ENCODE peak calls at places on chromosomes 3 and 15, in six cellular contexts. One of them, this sample, is unnamed.

GRCh38 chr3:132695422-132695821 is 26.8 kb downstream of the NPHP3 start:
- DNase-seq in HCT116: no peak
- DNase-seq in tibial artery: no peak
- DNase-seq in lung: no peak
- DNase-seq in fibroblast of lung: no peak
- DNase-seq in WERI-Rb-1: no peak
- DNase-seq in this sample: no peak

GRCh38 chr3:170076715-170077238 is 39.0 kb downstream of the GPR160 start:
- DNase-seq in HCT116: no peak
- DNase-seq in tibial artery: no peak
- DNase-seq in lung: no peak
- DNase-seq in fibroblast of lung: peak; percentile 69
- DNase-seq in WERI-Rb-1: no peak
- DNase-seq in this sample: no peak

GRCh38 chr15:36422631-36423030 is 156.8 kb upstream of the CDIN1 start:
- DNase-seq in HCT116: no peak
- DNase-seq in tibial artery: no peak
- DNase-seq in lung: no peak
- DNase-seq in fibroblast of lung: peak; percentile 5
- DNase-seq in WERI-Rb-1: no peak
- DNase-seq in this sample: no peak

GRCh38 chr15:51837784-51838183 is 8.3 kb downstream of the TMOD3 start:
- DNase-seq in HCT116: no peak
- DNase-seq in tibial artery: no peak
- DNase-seq in lung: no peak
- DNase-seq in fibroblast of lung: peak; percentile 51
- DNase-seq in WERI-Rb-1: no peak
- DNase-seq in this sample: no peak

GRCh38 chr3:157493627-157494550 is 9.3 kb downstream of the VEPH1 start:
- DNase-seq in HCT116: peak; percentile 44
- DNase-seq in tibial artery: no peak
- DNase-seq in lung: no peak
- DNase-seq in fibroblast of lung: peak; percentile 85
- DNase-seq in WERI-Rb-1: no peak
- DNase-seq in this sample: no peak

GRCh38 chr3:31448035-31448881 is 84.5 kb upstream of the STT3B start:
- DNase-seq in HCT116: peak; percentile 24
- DNase-seq in tibial artery: no peak
- DNase-seq in lung: no peak
- DNase-seq in fibroblast of lung: no peak
- DNase-seq in WERI-Rb-1: peak; percentile 48
- DNase-seq in this sample: peak; percentile 6

GRCh38 chr3:129972301-129972700 is 2.2 kb upstream of the TRH start:
- DNase-seq in HCT116: no peak
- DNase-seq in tibial artery: no peak
- DNase-seq in lung: no peak
- DNase-seq in fibroblast of lung: no peak
- DNase-seq in WERI-Rb-1: no peak
- DNase-seq in this sample: no peak

GRCh38 chr3:98695816-98696215 is 67.3 kb upstream of the ST3GAL6 start:
- DNase-seq in HCT116: no peak
- DNase-seq in tibial artery: no peak
- DNase-seq in lung: no peak
- DNase-seq in fibroblast of lung: no peak
- DNase-seq in WERI-Rb-1: no peak
- DNase-seq in this sample: no peak

GRCh38 chr3:98185180-98185579 is 18.7 kb downstream of the OR5H15 start:
- DNase-seq in HCT116: peak; percentile 10
- DNase-seq in tibial artery: no peak
- DNase-seq in lung: no peak
- DNase-seq in fibroblast of lung: no peak
- DNase-seq in WERI-Rb-1: no peak
- DNase-seq in this sample: no peak

GRCh38 chr3:132710311-132710710 is 11.9 kb downstream of the NPHP3 start:
- DNase-seq in HCT116: no peak
- DNase-seq in tibial artery: no peak
- DNase-seq in lung: no peak
- DNase-seq in fibroblast of lung: no peak
- DNase-seq in WERI-Rb-1: no peak
- DNase-seq in this sample: no peak

GRCh38 chr3:30344288-30344687 is 262.1 kb upstream of the TGFBR2 start:
- DNase-seq in HCT116: no peak
- DNase-seq in tibial artery: no peak
- DNase-seq in lung: no peak
- DNase-seq in fibroblast of lung: no peak
- DNase-seq in WERI-Rb-1: no peak
- DNase-seq in this sample: no peak

GRCh38 chr3:186241910-186242821 is 119.9 kb downstream of the DGKG start:
- DNase-seq in HCT116: peak; percentile 80
- DNase-seq in tibial artery: peak; percentile 77
- DNase-seq in lung: peak; percentile 70
- DNase-seq in fibroblast of lung: peak; percentile 80
- DNase-seq in WERI-Rb-1: peak; percentile 74
- DNase-seq in this sample: peak; percentile 50

GRCh38 chr3:151379083-151379734 is 5.3 kb downstream of the P2RY12 start:
- DNase-seq in HCT116: peak; percentile 10
- DNase-seq in tibial artery: no peak
- DNase-seq in lung: no peak
- DNase-seq in fibroblast of lung: peak; percentile 25
- DNase-seq in WERI-Rb-1: peak; percentile 37
- DNase-seq in this sample: peak; percentile 3

GRCh38 chr3:153079386-153079785 is 82.6 kb upstream of the RAP2B start:
- DNase-seq in HCT116: no peak
- DNase-seq in tibial artery: no peak
- DNase-seq in lung: no peak
- DNase-seq in fibroblast of lung: no peak
- DNase-seq in WERI-Rb-1: peak; percentile 15
- DNase-seq in this sample: no peak
- H3K27me3 ChIP-seq in HCT116: no peaks in the 10 kb centered on the region
- H3K27me3 ChIP-seq in tibial artery: no peaks in the 10 kb centered on the region
- H3K27me3 ChIP-seq in lung: no peaks in the 10 kb centered on the region
- H3K27me3 ChIP-seq in fibroblast of lung: no peaks in the 10 kb centered on the region
- H3K27me3 ChIP-seq in WERI-Rb-1: no peaks in the 10 kb centered on the region
- H3K27me3 ChIP-seq in this sample: no peaks in the 10 kb centered on the region

GRCh38 chr3:8607285-8608040 is 37.1 kb downstream of the SSUH2 start:
- DNase-seq in HCT116: peak; percentile 15
- DNase-seq in tibial artery: peak; percentile 85
- DNase-seq in lung: peak; percentile 42
- DNase-seq in fibroblast of lung: peak; percentile 83
- DNase-seq in WERI-Rb-1: peak; percentile 58
- DNase-seq in this sample: peak; percentile 37
- TF ChIP-seq CTCF in HCT116: peak; percentile 52
- TF ChIP-seq CTCF in tibial artery: peak; percentile 90
- TF ChIP-seq CTCF in lung: peak; percentile 49
- TF ChIP-seq CTCF in fibroblast of lung: peak; percentile 69
- TF ChIP-seq CTCF in WERI-Rb-1: peak; percentile 76
- TF ChIP-seq CTCF in this sample: no peak

GRCh38 chr3:141952611-141953010 is 76.2 kb downstream of the ATP1B3 start:
- DNase-seq in HCT116: no peak
- DNase-seq in tibial artery: no peak
- DNase-seq in lung: no peak
- DNase-seq in fibroblast of lung: no peak
- DNase-seq in WERI-Rb-1: no peak
- DNase-seq in this sample: no peak
- H3K27me3 ChIP-seq in HCT116: no peaks in the 10 kb centered on the region
- H3K27me3 ChIP-seq in tibial artery: no peaks in the 10 kb centered on the region
- H3K27me3 ChIP-seq in lung: no peaks in the 10 kb centered on the region
- H3K27me3 ChIP-seq in fibroblast of lung: no peaks in the 10 kb centered on the region
- H3K27me3 ChIP-seq in WERI-Rb-1: no peaks in the 10 kb centered on the region
- H3K27me3 ChIP-seq in this sample: no peaks in the 10 kb centered on the region

DNA sequence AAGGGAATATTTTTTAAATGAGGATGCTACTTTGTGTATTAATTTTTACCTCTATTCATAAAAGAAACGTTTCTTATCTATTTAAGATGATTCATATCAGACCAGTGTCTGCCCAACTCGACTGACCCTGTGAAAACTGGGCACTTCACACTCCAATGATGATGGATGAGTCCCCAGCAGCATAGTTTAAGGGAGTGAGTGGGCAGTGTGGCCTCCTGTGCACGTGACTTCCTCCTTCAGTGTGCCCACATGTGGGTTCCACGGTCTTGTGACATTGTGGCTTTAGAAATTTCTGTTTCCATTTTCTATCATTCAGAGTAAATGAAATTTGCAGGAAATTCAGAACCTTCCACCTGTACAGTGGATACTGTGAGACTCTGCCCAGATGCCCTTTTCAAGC is 10.7 kb downstream of the CCR5AS start:
- DNase-seq in HCT116: no peak
- DNase-seq in tibial artery: no peak
- DNase-seq in lung: no peak
- DNase-seq in fibroblast of lung: no peak
- DNase-seq in WERI-Rb-1: no peak
- DNase-seq in this sample: no peak
- TF ChIP-seq CTCF in HCT116: no peak
- TF ChIP-seq CTCF in tibial artery: no peak
- TF ChIP-seq CTCF in lung: no peak
- TF ChIP-seq CTCF in fibroblast of lung: no peak
- TF ChIP-seq CTCF in WERI-Rb-1: no peak
- TF ChIP-seq CTCF in this sample: no peak

GRCh38 chr3:127629462-127630403 is 748 bp downstream of the PODXL2 start:
- DNase-seq in HCT116: no peak
- DNase-seq in tibial artery: no peak
- DNase-seq in lung: no peak
- DNase-seq in fibroblast of lung: no peak
- DNase-seq in WERI-Rb-1: peak; percentile 73
- DNase-seq in this sample: peak; percentile 19
- H3K27me3 ChIP-seq in HCT116: peaks cover 21% of the 10 kb centered on the region
- H3K27me3 ChIP-seq in tibial artery: peaks cover 12% of the 10 kb centered on the region
- H3K27me3 ChIP-seq in lung: no peaks in the 10 kb centered on the region
- H3K27me3 ChIP-seq in fibroblast of lung: peaks cover 30% of the 10 kb centered on the region
- H3K27me3 ChIP-seq in WERI-Rb-1: peaks cover 3% of the 10 kb centered on the region
- H3K27me3 ChIP-seq in this sample: no peaks in the 10 kb centered on the region

DNA sequence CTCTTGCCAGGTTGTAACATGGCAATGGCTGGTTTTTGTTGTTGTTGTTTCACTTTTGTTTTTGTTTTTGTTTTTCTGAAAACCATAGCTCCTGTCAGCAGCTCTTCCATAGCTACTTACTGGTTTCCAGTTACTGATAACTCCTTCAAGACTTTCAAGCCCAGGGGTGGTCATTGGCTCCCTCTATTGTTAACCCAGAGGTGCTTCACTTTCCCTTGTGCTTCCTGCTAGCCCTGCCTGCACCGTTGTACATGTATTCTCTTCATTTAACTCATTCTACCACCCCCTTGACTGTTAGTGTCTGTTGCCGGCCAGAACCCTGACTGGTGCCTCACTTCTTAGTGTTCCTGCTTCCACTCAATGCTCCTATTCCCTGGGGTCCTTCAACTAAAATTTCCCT is 4.2 kb upstream of the TRAT1 start:
- DNase-seq in HCT116: peak; percentile 57
- DNase-seq in tibial artery: no peak
- DNase-seq in lung: no peak
- DNase-seq in fibroblast of lung: no peak
- DNase-seq in WERI-Rb-1: peak; percentile 77
- DNase-seq in this sample: peak; percentile 3
- TF ChIP-seq CTCF in HCT116: peak; percentile 62
- TF ChIP-seq CTCF in tibial artery: no peak
- TF ChIP-seq CTCF in lung: no peak
- TF ChIP-seq CTCF in fibroblast of lung: no peak
- TF ChIP-seq CTCF in WERI-Rb-1: peak; percentile 88
- TF ChIP-seq CTCF in this sample: peak; percentile 32

GRCh38 chr3:128471720-128472119 is 5.0 kb upstream of the DNAJB8 start:
- DNase-seq in HCT116: no peak
- DNase-seq in tibial artery: no peak
- DNase-seq in lung: no peak
- DNase-seq in fibroblast of lung: no peak
- DNase-seq in WERI-Rb-1: no peak
- DNase-seq in this sample: no peak
- H3K27me3 ChIP-seq in HCT116: no peaks in the 10 kb centered on the region
- H3K27me3 ChIP-seq in tibial artery: peaks cover 59% of the 10 kb centered on the region
- H3K27me3 ChIP-seq in lung: no peaks in the 10 kb centered on the region
- H3K27me3 ChIP-seq in fibroblast of lung: peaks cover 31% of the 10 kb centered on the region
- H3K27me3 ChIP-seq in WERI-Rb-1: peaks cover 15% of the 10 kb centered on the region
- H3K27me3 ChIP-seq in this sample: no peaks in the 10 kb centered on the region

GRCh38 chr3:197814372-197814771 is 23.3 kb downstream of the LRCH3 start:
- DNase-seq in HCT116: no peak
- DNase-seq in tibial artery: no peak
- DNase-seq in lung: no peak
- DNase-seq in fibroblast of lung: no peak
- DNase-seq in WERI-Rb-1: no peak
- DNase-seq in this sample: no peak
- TF ChIP-seq CTCF in HCT116: no peak
- TF ChIP-seq CTCF in tibial artery: no peak
- TF ChIP-seq CTCF in lung: no peak
- TF ChIP-seq CTCF in fibroblast of lung: no peak
- TF ChIP-seq CTCF in WERI-Rb-1: no peak
- TF ChIP-seq CTCF in this sample: no peak